ENCODE peak calls at places on chromosomes 5 and 9, in eight cellular contexts. G is sigmoid colon, A is AG10803, S is GM13976, P is coronary artery, M is kidney epithelial cell, L is HFF-Myc, D is prostate gland. C is an unnamed sample.

GRCh38 chr5:3659907-3660306 is 64.3 kb downstream of the IRX1 start:
- DNase-seq in G (no peak), A (peak; percentile 9), S (no peak), P (no peak), M (no peak), L (no peak), D (no peak), C (no peak)

GRCh38 chr5:68242743-68243142 is 27.2 kb downstream of the PIK3R1 start:
- DNase-seq in G (no peak), A (peak; percentile 16), S (no peak), P (no peak), M (no peak), L (peak; percentile 58), D (no peak), C (no peak)

GRCh38 chr5:176810084-176810597 is at the start of gene UNC5A:
- DNase-seq in G (no peak), A (peak; percentile 8), S (peak; percentile 76), P (no peak), M (no peak), L (no peak), D (no peak), C (peak; percentile 63)

GRCh38 chr9:14198544-14199510 is 115.1 kb downstream of the NFIB start:
- DNase-seq in G (peak; percentile 86), A (peak; percentile 39), S (no peak), P (no peak), M (no peak), L (no peak), D (peak; percentile 83), C (no peak)

GRCh38 chr5:17252543-17252942 is 35.1 kb downstream of the BASP1 start:
- DNase-seq in G (no peak), A (no peak), S (no peak), P (no peak), M (no peak), L (no peak), D (no peak), C (no peak)

GRCh38 chr9:82117025-82117424 is 128.5 kb downstream of the SPATA31D1 start:
- DNase-seq in G (no peak), A (peak; percentile 79), S (no peak), P (no peak), M (no peak), L (peak; percentile 51), D (no peak), C (no peak)

GRCh38 chr9:114418053-114418452 is 30.3 kb upstream of the AKNA start:
- DNase-seq in G (no peak), A (no peak), S (no peak), P (no peak), M (no peak), L (no peak), D (no peak), C (no peak)

GRCh38 chr9:137511758-137512463 is 38.3 kb downstream of the PNPLA7 start:
- DNase-seq in G (peak; percentile 10), A (no peak), S (no peak), P (no peak), M (no peak), L (no peak), D (no peak), C (no peak)

GRCh38 chr5:53331463-53331862 is 149.0 kb upstream of the FST start:
- DNase-seq in G (no peak), A (peak; percentile 80), S (no peak), P (no peak), M (no peak), L (no peak), D (no peak), C (no peak)

GRCh38 chr9:82116538-82116937 is 128.0 kb downstream of the SPATA31D1 start:
- DNase-seq in G (no peak), A (no peak), S (no peak), P (no peak), M (no peak), L (no peak), D (no peak), C (no peak)

GRCh38 chr5:43631182-43631910 is 28.4 kb downstream of the NNT start:
- DNase-seq in G (peak; percentile 71), A (peak; percentile 85), S (peak; percentile 23), P (no peak), M (peak; percentile 49), L (peak; percentile 88), D (peak; percentile 34), C (peak; percentile 87)

GRCh38 chr9:79131876-79132377 is 439.8 kb upstream of the TLE4 start:
- DNase-seq in G (no peak), A (no peak), S (no peak), P (no peak), M (no peak), L (no peak), D (no peak), C (no peak)

GRCh38 chr9:79134654-79135053 is 437.1 kb upstream of the TLE4 start:
- DNase-seq in G (no peak), A (peak; percentile 58), S (no peak), P (no peak), M (no peak), L (no peak), D (no peak), C (peak; percentile 56)

GRCh38 chr9:79131375-79131774 is 440.4 kb upstream of the TLE4 start:
- DNase-seq in G (no peak), A (no peak), S (no peak), P (no peak), M (no peak), L (no peak), D (no peak), C (no peak)

GRCh38 chr9:79127661-79128060 is 444.1 kb upstream of the TLE4 start:
- DNase-seq in G (no peak), A (peak; percentile 71), S (no peak), P (no peak), M (no peak), L (no peak), D (no peak), C (no peak)

DNA sequence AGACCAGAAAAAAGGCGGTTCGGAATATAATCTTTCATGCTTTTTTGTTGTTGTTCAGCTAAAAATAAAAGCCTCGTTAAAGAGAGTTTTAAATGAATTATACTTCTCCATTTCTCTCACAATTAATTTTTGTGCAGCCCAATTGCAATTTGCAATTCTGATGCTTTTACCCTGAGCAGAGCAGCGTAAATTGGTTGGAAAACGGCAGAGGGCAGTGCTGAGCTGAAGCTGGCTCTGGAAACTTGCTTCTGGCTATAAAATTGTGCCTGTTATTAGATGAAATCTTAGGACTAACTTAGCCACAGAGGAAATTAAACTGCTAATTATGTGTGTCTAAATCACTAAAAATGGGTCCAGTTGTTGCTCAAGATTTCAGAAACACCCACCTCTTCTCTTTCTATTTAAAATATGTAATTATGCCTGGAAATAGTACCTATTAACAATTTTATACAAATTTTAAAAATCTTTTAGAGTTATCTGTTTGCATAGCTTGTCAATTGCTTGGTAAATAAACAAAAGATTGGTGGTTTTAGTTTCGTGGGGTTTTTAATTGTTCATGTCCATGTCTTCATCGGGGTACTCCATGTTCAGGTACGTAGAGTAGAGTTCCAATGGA is 441.8 kb upstream of the TLE4 start:
- DNase-seq in G (no peak), A (peak; percentile 61), S (no peak), P (no peak), M (peak; percentile 9), L (no peak), D (peak; percentile 61), C (peak; percentile 61)
- TF ChIP-seq CTCF in G (peak; percentile 62), A (peak; percentile 97), S (no peak), P (peak; percentile 44), M (peak; percentile 91), L (peak; percentile 85), D (peak; percentile 68), C (peak; percentile 89)

GRCh38 chr9:134175808-134176598 is 11.6 kb upstream of the RNU6ATAC start:
- DNase-seq in G (no peak), A (no peak), S (no peak), P (no peak), M (no peak), L (no peak), D (no peak), C (peak; percentile 68)
- TF ChIP-seq CTCF in G (peak; percentile 20), A (no peak), S (no peak), P (no peak), M (peak; percentile 26), L (peak; percentile 13), D (peak; percentile 27), C (peak; percentile 13)

GRCh38 chr9:77978086-77978781 is 53.4 kb downstream of the GNAQ start:
- DNase-seq in G (no peak), A (no peak), S (peak; percentile 12), P (no peak), M (no peak), L (no peak), D (no peak), C (peak; percentile 59)

GRCh38 chr9:77974414-77974813 is 57.2 kb downstream of the GNAQ start:
- DNase-seq in G (no peak), A (no peak), S (no peak), P (no peak), M (no peak), L (no peak), D (no peak), C (no peak)

GRCh38 chr9:77975023-77975422 is 56.6 kb downstream of the GNAQ start:
- DNase-seq in G (no peak), A (no peak), S (no peak), P (no peak), M (no peak), L (no peak), D (no peak), C (peak; percentile 35)

GRCh38 chr9:77980622-77981021 is 51.0 kb downstream of the GNAQ start:
- DNase-seq in G (no peak), A (peak; percentile 38), S (no peak), P (no peak), M (no peak), L (no peak), D (no peak), C (no peak)

DNA sequence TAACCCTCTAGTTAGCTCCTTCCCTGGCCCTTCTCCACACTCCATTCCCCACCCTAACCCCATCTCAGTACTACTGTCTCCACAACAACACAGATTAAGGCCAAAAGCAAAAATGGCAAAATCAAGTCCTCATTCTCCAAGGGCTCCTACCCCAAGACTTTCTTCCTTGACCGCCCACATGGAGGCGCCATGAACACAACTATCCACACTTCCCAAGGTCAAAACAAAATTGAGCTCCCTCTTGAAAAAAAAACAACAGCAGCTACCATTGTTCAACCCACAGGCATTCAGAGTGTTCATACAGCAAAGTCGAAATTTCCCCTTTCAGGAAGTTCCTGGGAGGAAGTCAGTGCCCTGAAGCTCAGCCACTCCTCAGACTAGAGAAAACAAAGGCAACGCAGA is 54.4 kb downstream of the GNAQ start:
- DNase-seq in G (peak; percentile 72), A (peak; percentile 77), S (peak; percentile 13), P (no peak), M (no peak), L (no peak), D (no peak), C (peak; percentile 76)
- TF ChIP-seq CTCF in G (peak; percentile 37), A (peak; percentile 59), S (peak; percentile 20), P (no peak), M (peak; percentile 50), L (peak; percentile 48), D (peak; percentile 27), C (peak; percentile 71)

DNA sequence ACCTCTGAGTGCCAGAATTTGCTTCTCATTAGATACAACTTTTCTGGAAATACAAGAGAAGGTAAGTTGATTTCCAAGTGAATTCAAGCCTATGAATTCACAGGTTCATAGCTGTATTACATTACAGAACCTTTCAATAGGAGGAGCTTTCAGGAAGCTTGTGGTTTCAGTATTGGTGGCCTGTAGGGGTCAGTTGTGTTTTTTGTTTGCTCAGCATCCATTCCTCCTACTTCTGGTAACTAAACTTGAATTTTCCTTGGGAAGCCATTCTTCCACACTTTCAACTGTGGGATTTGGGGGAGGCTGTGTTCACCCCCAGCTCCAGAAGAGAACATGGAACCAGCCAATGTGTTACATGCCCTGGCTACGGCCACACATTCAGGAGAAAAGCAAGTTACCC is 5.6 kb upstream of the CYSTM1 start:
- DNase-seq in G (no peak), A (no peak), S (no peak), P (no peak), M (no peak), L (no peak), D (no peak), C (no peak)
- TF ChIP-seq CTCF in G (no peak), A (no peak), S (no peak), P (no peak), M (peak; percentile 14), L (peak; percentile 6), D (no peak), C (no peak)

GRCh38 chr5:180831139-180832080 is 28.8 kb upstream of the MGAT1 start:
- DNase-seq in G (peak; percentile 94), A (peak; percentile 61), S (peak; percentile 90), P (peak; percentile 90), M (no peak), L (no peak), D (peak; percentile 88), C (peak; percentile 51)
- TF ChIP-seq CTCF in G (peak; percentile 13), A (no peak), S (no peak), P (no peak), M (no peak), L (no peak), D (peak; percentile 48), C (no peak)